ENCODE peak calls at places on chromosomes 16 and 17, in seven cellular contexts. I is adrenal gland, C is stomach, A is spleen, W is tibial nerve, P is A549, U is Peyer's patch. O is an unnamed sample.

GRCh38 chr17:32518856-32519768 is 32.3 kb downstream of the CDK5R1 start:
- DNase-seq in I (peak; percentile 39), C (peak; percentile 63), A (peak; percentile 94), W (no peak), P (no peak), U (peak; percentile 84), O (peak; percentile 91)

GRCh38 chr16:80776856-80777255 is 27.5 kb downstream of the CDYL2 start:
- DNase-seq in I (no peak), C (no peak), A (no peak), W (no peak), P (no peak), U (no peak), O (no peak)

GRCh38 chr17:28983286-28984240 is 22.3 kb downstream of the SEZ6 start:
- DNase-seq in I (no peak), C (no peak), A (no peak), W (no peak), P (no peak), U (no peak), O (no peak)

GRCh38 chr17:58756246-58757161 is 850 bp downstream of the PPM1E start:
- DNase-seq in I (peak; percentile 19), C (no peak), A (no peak), W (no peak), P (no peak), U (no peak), O (no peak)

GRCh38 chr17:55023626-55024025 is 55.1 kb downstream of the STXBP4 start:
- DNase-seq in I (no peak), C (no peak), A (no peak), W (no peak), P (no peak), U (no peak), O (no peak)

GRCh38 chr17:20228860-20229259 is 219.7 kb downstream of the SPECC1 start:
- DNase-seq in I (no peak), C (no peak), A (no peak), W (no peak), P (no peak), U (no peak), O (no peak)

GRCh38 chr16:83308414-83308813 is 499.4 kb upstream of the HSBP1 start:
- DNase-seq in I (no peak), C (no peak), A (no peak), W (no peak), P (no peak), U (no peak), O (no peak)

GRCh38 chr16:49767414-49767813 is 88.5 kb downstream of the ZNF423 start:
- DNase-seq in I (no peak), C (no peak), A (no peak), W (no peak), P (no peak), U (no peak), O (no peak)

GRCh38 chr17:78492116-78492799 is 84.9 kb downstream of the DNAH17 start:
- DNase-seq in I (no peak), C (no peak), A (no peak), W (no peak), P (no peak), U (no peak), O (no peak)

GRCh38 chr16:48081656-48082055 is 74.1 kb downstream of the ABCC12 start:
- DNase-seq in I (peak; percentile 23), C (no peak), A (no peak), W (no peak), P (peak; percentile 78), U (no peak), O (no peak)

GRCh38 chr17:64343833-64344637 is 46.6 kb downstream of the PECAM1 start:
- DNase-seq in I (peak; percentile 81), C (peak; percentile 53), A (peak; percentile 87), W (no peak), P (peak; percentile 64), U (peak; percentile 67), O (peak; percentile 92)

GRCh38 chr16:30561212-30561816 is 3.1 kb upstream of the ZNF764 start:
- DNase-seq in I (peak; percentile 35), C (peak; percentile 39), A (peak; percentile 86), W (no peak), P (no peak), U (peak; percentile 74), O (peak; percentile 35)

DNA sequence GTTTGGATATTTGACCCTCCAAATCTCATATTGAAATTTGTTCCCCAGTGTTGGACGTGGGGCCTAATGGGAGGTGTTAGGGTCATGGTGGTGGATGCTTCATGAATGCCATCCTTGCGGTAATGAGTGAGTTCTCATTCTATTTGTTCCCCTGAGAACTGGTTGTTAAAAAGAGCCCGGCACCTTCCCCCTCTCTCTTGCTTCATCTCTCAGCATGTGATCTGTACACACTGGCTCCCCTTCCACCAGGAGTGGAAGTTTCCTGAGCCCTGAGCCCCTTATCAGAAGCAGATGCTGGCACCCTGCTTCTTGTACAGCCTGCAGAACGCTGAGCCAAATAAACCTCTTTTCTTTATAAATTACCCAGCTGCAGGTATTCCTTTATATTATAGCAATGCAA is 25.6 kb downstream of the PIK3R6 start:
- DNase-seq in I (no peak), C (no peak), A (no peak), W (no peak), P (no peak), U (peak; percentile 29), O (no peak)
- TF ChIP-seq POLR2A in I (no peak), C (no peak), A (no peak), W (no peak), P (no peak), U (no peak), O (no peak)

GRCh38 chr17:49730078-49730786 is 22.5 kb upstream of the SLC35B1 start:
- DNase-seq in I (peak; percentile 93), C (peak; percentile 55), A (no peak), W (peak; percentile 73), P (no peak), U (peak; percentile 67), O (no peak)

GRCh38 chr17:49727353-49727752 is 19.6 kb upstream of the SLC35B1 start:
- DNase-seq in I (no peak), C (no peak), A (no peak), W (no peak), P (no peak), U (no peak), O (no peak)

GRCh38 chr17:49729074-49729473 is 21.3 kb upstream of the SLC35B1 start:
- DNase-seq in I (no peak), C (no peak), A (no peak), W (no peak), P (no peak), U (no peak), O (no peak)

GRCh38 chr17:49728425-49728824 is 20.7 kb upstream of the SLC35B1 start:
- DNase-seq in I (no peak), C (no peak), A (no peak), W (no peak), P (no peak), U (no peak), O (no peak)

GRCh38 chr17:49730787-49731441 is 23.1 kb upstream of the SLC35B1 start:
- DNase-seq in I (no peak), C (no peak), A (no peak), W (no peak), P (no peak), U (no peak), O (no peak)
- H3K27ac ChIP-seq in I (peak overlapping the region; percentile 78), C (no peak overlapping the region), A (peak overlapping the region; percentile 75), W (peak overlapping the region; percentile 60), P (no peak overlapping the region), U (peak overlapping the region; percentile 16), O (peak overlapping the region; percentile 3)

GRCh38 chr17:7281074-7281952 is at the start of gene SLC2A4:
- DNase-seq in I (peak; percentile 98), C (peak; percentile 96), A (peak; percentile 93), W (peak; percentile 87), P (peak; percentile 98), U (peak; percentile 96), O (peak; percentile 96)
- TF ChIP-seq POLR2A in I (peak; percentile 52), C (no peak), A (no peak), W (no peak), P (no peak), U (no peak), O (no peak)

DNA sequence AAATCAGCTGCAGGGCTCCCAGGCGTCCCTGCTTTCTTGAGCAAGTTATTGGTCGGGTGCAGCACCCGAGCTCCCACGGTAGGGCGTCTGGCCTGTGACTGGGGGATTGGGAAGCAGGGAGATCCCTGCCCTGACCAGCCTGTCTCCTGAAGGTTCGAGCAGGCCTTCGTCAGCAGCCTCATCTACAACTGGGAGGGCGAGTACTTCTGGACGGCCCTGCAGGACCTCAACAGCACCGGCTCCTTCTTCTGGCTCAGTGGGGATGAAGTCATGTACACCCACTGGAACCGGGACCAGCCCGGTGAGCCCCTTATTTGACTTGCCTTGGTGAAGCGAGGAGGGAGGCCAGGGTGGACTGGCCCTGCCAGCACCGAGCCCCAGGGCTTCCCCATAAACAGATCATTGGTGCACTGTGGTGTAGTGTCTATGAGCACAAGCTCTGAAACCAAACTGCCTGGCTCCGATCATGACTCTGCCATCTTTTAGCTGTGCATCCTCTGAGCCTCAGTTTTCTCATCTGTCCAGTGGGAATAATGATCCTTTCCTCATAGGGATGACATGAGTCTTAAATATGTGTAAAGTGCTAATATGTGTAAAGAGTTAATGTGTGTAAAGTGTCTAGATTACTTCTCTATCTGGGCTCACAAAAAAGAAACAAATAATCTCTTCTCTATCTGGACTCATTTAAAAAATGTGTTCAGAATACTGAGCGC is 48.9 kb downstream of the MRC2 start:
- DNase-seq in I (no peak), C (no peak), A (no peak), W (no peak), P (no peak), U (no peak), O (no peak)
- H3K27ac ChIP-seq in I (no peak overlapping the region), C (no peak overlapping the region), A (no peak overlapping the region), W (no peak overlapping the region), P (no peak overlapping the region), U (no peak overlapping the region), O (no peak overlapping the region)